ENCODE peak calls at places on chromosomes 5 and 9, in six cellular contexts. O is kidney, T is GDM1, Q is GM23248, C is mesenchymal stem cell, S is left cardiac atrium. Z is an unnamed sample.

GRCh38 chr9:126842220-126842842 is 18.1 kb upstream of the ZBTB34 start:
- DNase-seq in T (no peak), S (no peak), Q (no peak), C (no peak), O (no peak), Z (no peak)

GRCh38 chr9:101437806-101438232 is 2.2 kb upstream of the ALDOB start:
- DNase-seq in S (peak), C (no peak), T (no peak), Q (peak), O (no peak), Z (no peak)

GRCh38 chr9:89648247-89649000 is 43.6 kb downstream of the GADD45G start:
- DNase-seq in S (no peak), Q (no peak), C (no peak), T (no peak), O (no peak), Z (no peak)

GRCh38 chr5:110618941-110619340 is 107.5 kb downstream of the TMEM232 start:
- DNase-seq in C (no peak), T (no peak), O (no peak), Q (no peak), S (no peak), Z (no peak)

GRCh38 chr5:83551826-83552225 is 80.3 kb downstream of the VCAN start:
- DNase-seq in T (no peak), S (no peak), C (peak), Q (peak), O (no peak), Z (no peak)

GRCh38 chr5:113044776-113045175 is 68.2 kb downstream of the DCP2 start:
- DNase-seq in Q (no peak), O (no peak), S (no peak), C (no peak), T (no peak), Z (no peak)

GRCh38 chr9:112570731-112571167 is 84.1 kb downstream of the KIAA1958 start:
- DNase-seq in S (no peak), O (peak), T (no peak), Q (no peak), C (no peak), Z (no peak)

GRCh38 chr9:94870793-94871558 is 144.5 kb downstream of the AOPEP start:
- DNase-seq in O (no peak), C (peak), T (no peak), S (peak), Q (peak), Z (peak)

GRCh38 chr5:132877938-132878337 is 4.5 kb downstream of the LEAP2 start:
- DNase-seq in T (no peak), C (peak), S (no peak), O (no peak), Q (peak), Z (no peak)

GRCh38 chr5:119439140-119439625 is 13.1 kb upstream of the HSD17B4 start:
- DNase-seq in T (no peak), O (no peak), Q (no peak), C (no peak), S (no peak), Z (no peak)

GRCh38 chr5:71482132-71482531 is 26.7 kb downstream of the BDP1 start:
- DNase-seq in T (no peak), Q (peak), O (no peak), C (peak), S (peak), Z (no peak)

GRCh38 chr5:113505181-113505580 is 8.3 kb upstream of the YTHDC2 start:
- DNase-seq in O (no peak), T (no peak), Q (peak), C (peak), S (no peak), Z (no peak)

GRCh38 chr5:179795863-179796833 is 2.4 kb downstream of the LTC4S start:
- DNase-seq in Q (peak), S (peak), C (peak), O (peak), T (peak), Z (peak)

GRCh38 chr5:170606939-170607338 is 103.1 kb downstream of the KCNIP1 start:
- DNase-seq in S (no peak), T (no peak), C (no peak), O (no peak), Q (no peak), Z (no peak)

GRCh38 chr9:101536938-101537337 is 3.3 kb downstream of the RNF20 start:
- DNase-seq in T (no peak), O (no peak), C (peak), Q (peak), S (no peak), Z (peak)

GRCh38 chr9:78314953-78315870 is 18.3 kb downstream of the PSAT1 start:
- DNase-seq in Q (peak), C (no peak), O (no peak), S (no peak), T (no peak), Z (no peak)

GRCh38 chr5:57776035-57776434 is 293.4 kb upstream of the ACTBL2 start:
- DNase-seq in T (no peak), Q (no peak), O (no peak), S (no peak), C (no peak), Z (no peak)

Z was measured in Jurkat, Clone E6-1.